ENCODE peak calls at places on chromosome X, in ten cellular contexts. V, K, F, T, I, W, A, S, H and M are unnamed samples.

GRCh38 chrX:150361070-150361776 is 1.9 kb upstream of the MAMLD1 start:
- DNase-seq in K (no peak), F (peak; percentile 26), V (no peak), A (no peak), I (peak; percentile 8), W (no peak), H (peak; percentile 53), T (no peak), S (no peak), M (peak; percentile 53)

GRCh38 chrX:66408507-66408906 is 230.4 kb downstream of the EDA2R start:
- DNase-seq in V (no peak), H (no peak), W (no peak), T (no peak), K (no peak), A (no peak), S (no peak), I (no peak), F (no peak), M (no peak)

GRCh38 chrX:30875957-30876356 is 13.1 kb downstream of the TAB3 start:
- DNase-seq in T (peak; percentile 27), H (no peak), S (no peak), A (no peak), F (peak; percentile 87), K (no peak), V (peak; percentile 81), I (no peak), W (no peak), M (no peak)

GRCh38 chrX:103310592-103311400 is at the start of gene BEX2:
- DNase-seq in S (peak; percentile 58), T (no peak), W (peak; percentile 74), A (peak; percentile 28), F (no peak), H (no peak), I (peak; percentile 25), K (peak; percentile 81), V (peak; percentile 2), M (peak; percentile 81)

GRCh38 chrX:53239474-53239873 is 14.5 kb upstream of the KDM5C start:
- DNase-seq in V (no peak), F (no peak), K (no peak), W (no peak), I (no peak), A (no peak), H (no peak), S (no peak), T (peak; percentile 35), M (no peak)

GRCh38 chrX:95291561-95291960 is 1393.1 kb upstream of the DIAPH2 start:
- DNase-seq in K (no peak), H (no peak), W (no peak), V (no peak), S (no peak), A (no peak), T (no peak), I (no peak), F (no peak), M (no peak)

GRCh38 chrX:49995021-49995731 is 72.8 kb downstream of the CLCN5 start:
- DNase-seq in S (no peak), I (no peak), W (no peak), T (peak; percentile 30), V (peak; percentile 93), H (no peak), F (peak; percentile 77), K (no peak), A (no peak), M (no peak)

GRCh38 chrX:28379142-28379541 is 208.1 kb upstream of the IL1RAPL1 start:
- DNase-seq in A (no peak), K (no peak), S (no peak), W (no peak), V (no peak), H (no peak), I (no peak), F (no peak), T (no peak), M (no peak)

GRCh38 chrX:137563681-137564651 is 2.0 kb upstream of the ZIC3 start:
- DNase-seq in K (no peak), S (no peak), V (no peak), A (no peak), T (no peak), W (no peak), H (no peak), F (no peak), I (no peak), M (no peak)

GRCh38 chrX:130339408-130340222 is at the start of gene SLC25A14:
- DNase-seq in V (peak; percentile 62), T (peak; percentile 76), S (peak; percentile 85), K (peak; percentile 85), W (peak; percentile 71), H (peak; percentile 85), I (peak; percentile 60), F (peak; percentile 66), A (peak; percentile 57), M (peak; percentile 65)

GRCh38 chrX:30308263-30309138 is 689 bp downstream of the NR0B1 start:
- DNase-seq in W (no peak), K (no peak), F (no peak), S (no peak), A (no peak), V (no peak), T (no peak), H (peak; percentile 48), I (no peak), M (peak; percentile 22)

GRCh38 chrX:26783512-26784225 is 567.7 kb downstream of the MAGEB5 start:
- DNase-seq in A (no peak), S (no peak), F (peak; percentile 11), I (no peak), W (no peak), T (peak; percentile 65), V (peak; percentile 30), H (no peak), K (no peak), M (no peak)

GRCh38 chrX:13047752-13048151 is 3.3 kb upstream of the FAM9C start:
- DNase-seq in W (no peak), K (no peak), V (no peak), S (no peak), T (no peak), I (no peak), F (no peak), A (no peak), H (no peak), M (no peak)

GRCh38 chrX:13051167-13051528 is 6.7 kb upstream of the FAM9C start:
- DNase-seq in A (no peak), K (no peak), H (no peak), F (no peak), T (no peak), S (no peak), I (no peak), V (no peak), W (no peak), M (no peak)

GRCh38 chrX:13048265-13048664 is 3.8 kb upstream of the FAM9C start:
- DNase-seq in H (no peak), W (no peak), F (peak; percentile 65), S (no peak), T (no peak), A (no peak), V (no peak), I (no peak), K (no peak), M (no peak)

GRCh38 chrX:13051529-13052172 is 7.2 kb upstream of the FAM9C start:
- DNase-seq in A (no peak), T (no peak), V (peak; percentile 24), W (no peak), H (no peak), K (no peak), F (no peak), I (peak; percentile 15), S (no peak), M (no peak)

GRCh38 chrX:13050151-13050550 is 5.7 kb upstream of the FAM9C start:
- DNase-seq in I (no peak), H (no peak), A (no peak), W (no peak), S (no peak), V (no peak), F (no peak), K (no peak), T (no peak), M (no peak)
- TF ChIP-seq CTCF in I (no peak), H (no peak), A (no peak), W (no peak), S (no peak), V (no peak), F (no peak), K (no peak), T (no peak), M (no peak)

GRCh38 chrX:12526296-12526695 is 264.9 kb upstream of the PRPS2 start:
- DNase-seq in I (no peak), T (no peak), S (no peak), H (no peak), W (no peak), K (no peak), A (no peak), V (no peak), F (no peak), M (no peak)
- TF ChIP-seq CTCF in I (no peak), T (no peak), S (no peak), H (no peak), W (no peak), K (no peak), A (no peak), V (no peak), F (no peak), M (no peak)

DNA sequence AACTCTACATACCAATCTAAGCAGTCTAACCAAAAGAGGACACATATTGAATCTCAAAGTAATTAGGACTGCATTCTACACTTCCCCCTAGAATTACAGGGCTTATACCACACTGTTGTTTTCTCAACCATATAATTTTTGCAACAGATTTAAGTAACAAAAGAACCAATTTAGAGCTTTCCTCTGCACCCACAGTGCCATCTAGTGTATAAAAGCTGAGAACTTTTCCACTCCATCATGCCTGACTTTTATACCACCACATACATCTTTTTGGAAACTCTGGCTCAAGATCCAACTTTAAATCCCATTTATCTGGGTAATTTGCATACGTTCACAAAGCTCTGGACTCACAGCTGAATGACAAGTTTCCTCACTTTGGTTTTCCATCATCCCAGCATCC is 99.5 kb downstream of the EFHC2 start:
- DNase-seq in S (no peak), V (peak; percentile 54), A (no peak), K (no peak), I (no peak), H (no peak), W (no peak), T (no peak), F (peak; percentile 29), M (no peak)
- TF ChIP-seq CTCF in S (peak; percentile 31), V (peak; percentile 62), A (no peak), K (no peak), I (peak; percentile 31), H (peak; percentile 34), W (peak; percentile 34), T (peak; percentile 29), F (peak; percentile 51), M (no peak)

GRCh38 chrX:22666441-22666840 is 333.3 kb upstream of the DDX53 start:
- DNase-seq in F (peak; percentile 27), S (no peak), V (peak; percentile 51), I (no peak), H (no peak), K (no peak), T (peak; percentile 12), W (no peak), A (no peak), M (no peak)
- TF ChIP-seq CTCF in F (peak; percentile 14), S (peak; percentile 16), V (peak; percentile 21), I (no peak), H (no peak), K (no peak), T (peak; percentile 29), W (no peak), A (no peak), M (no peak)

GRCh38 chrX:123157586-123157985 is 26.5 kb upstream of the GRIA3 start:
- DNase-seq in T (no peak), H (no peak), V (no peak), K (no peak), S (no peak), I (no peak), F (no peak), A (no peak), W (no peak), M (no peak)
- TF ChIP-seq CTCF in T (no peak), H (no peak), V (no peak), K (no peak), S (no peak), I (no peak), F (no peak), A (no peak), W (no peak), M (no peak)